ENCODE peak calls at places on chromosomes 7 and 10, in nine cellular contexts. One of them, this sample, is unnamed.

GRCh38 chr7:25025218-25025671 is 45.3 kb upstream of the OSBPL3 start:
- DNase-seq in activated T-cell treated with anti-CD3 and anti-CD28 coated beads for 1 hour: no peak
- DNase-seq in AG08395: peak; percentile 85
- DNase-seq in colonic mucosa: no peak
- DNase-seq in CD8-positive, alpha-beta memory T cell: no peak
- DNase-seq in renal cortical epithelial cell: peak; percentile 95
- DNase-seq in germinal center: no peak
- DNase-seq in lower lobe of right lung: no peak
- DNase-seq in hepatocyte: peak; percentile 72
- DNase-seq in this sample: no peak

GRCh38 chr10:114246679-114247305 is 7.7 kb downstream of the VWA2 start:
- DNase-seq in activated T-cell treated with anti-CD3 and anti-CD28 coated beads for 1 hour: no peak
- DNase-seq in hepatocyte: peak; percentile 32
- DNase-seq in renal cortical epithelial cell: peak; percentile 83
- DNase-seq in CD8-positive, alpha-beta memory T cell: no peak
- DNase-seq in AG08395: no peak
- DNase-seq in germinal center: no peak
- DNase-seq in colonic mucosa: no peak
- DNase-seq in lower lobe of right lung: no peak
- DNase-seq in this sample: no peak

GRCh38 chr10:43292745-43293676 is 26.1 kb upstream of the RASGEF1A start:
- DNase-seq in colonic mucosa: peak; percentile 56
- DNase-seq in activated T-cell treated with anti-CD3 and anti-CD28 coated beads for 1 hour: peak; percentile 32
- DNase-seq in hepatocyte: peak; percentile 74
- DNase-seq in AG08395: peak; percentile 67
- DNase-seq in CD8-positive, alpha-beta memory T cell: peak; percentile 17
- DNase-seq in renal cortical epithelial cell: peak; percentile 49
- DNase-seq in germinal center: peak; percentile 36
- DNase-seq in lower lobe of right lung: peak; percentile 63
- DNase-seq in this sample: no peak

GRCh38 chr7:78178319-78178718 is 379.7 kb downstream of the PHTF2 start:
- DNase-seq in renal cortical epithelial cell: peak; percentile 39
- DNase-seq in colonic mucosa: no peak
- DNase-seq in hepatocyte: no peak
- DNase-seq in CD8-positive, alpha-beta memory T cell: no peak
- DNase-seq in activated T-cell treated with anti-CD3 and anti-CD28 coated beads for 1 hour: no peak
- DNase-seq in germinal center: no peak
- DNase-seq in AG08395: no peak
- DNase-seq in lower lobe of right lung: no peak
- DNase-seq in this sample: no peak

GRCh38 chr10:123847686-123848432 is 43.7 kb downstream of the CPXM2 start:
- DNase-seq in renal cortical epithelial cell: no peak
- DNase-seq in hepatocyte: peak; percentile 33
- DNase-seq in germinal center: no peak
- DNase-seq in activated T-cell treated with anti-CD3 and anti-CD28 coated beads for 1 hour: no peak
- DNase-seq in AG08395: peak; percentile 72
- DNase-seq in colonic mucosa: no peak
- DNase-seq in lower lobe of right lung: no peak
- DNase-seq in CD8-positive, alpha-beta memory T cell: no peak
- DNase-seq in this sample: no peak

GRCh38 chr7:27576360-27576944 is 86.2 kb downstream of the HIBADH start:
- DNase-seq in colonic mucosa: no peak
- DNase-seq in germinal center: peak; percentile 17
- DNase-seq in lower lobe of right lung: no peak
- DNase-seq in renal cortical epithelial cell: peak; percentile 47
- DNase-seq in activated T-cell treated with anti-CD3 and anti-CD28 coated beads for 1 hour: no peak
- DNase-seq in AG08395: peak; percentile 38
- DNase-seq in CD8-positive, alpha-beta memory T cell: no peak
- DNase-seq in hepatocyte: peak; percentile 70
- DNase-seq in this sample: no peak

GRCh38 chr10:17116193-17116592 is 13.4 kb downstream of the CUBN start:
- DNase-seq in renal cortical epithelial cell: no peak
- DNase-seq in hepatocyte: no peak
- DNase-seq in germinal center: no peak
- DNase-seq in colonic mucosa: no peak
- DNase-seq in lower lobe of right lung: no peak
- DNase-seq in activated T-cell treated with anti-CD3 and anti-CD28 coated beads for 1 hour: no peak
- DNase-seq in CD8-positive, alpha-beta memory T cell: no peak
- DNase-seq in AG08395: no peak
- DNase-seq in this sample: no peak

GRCh38 chr10:3803295-3803883 is 18.4 kb upstream of the KLF6 start:
- DNase-seq in germinal center: no peak
- DNase-seq in lower lobe of right lung: no peak
- DNase-seq in renal cortical epithelial cell: peak; percentile 86
- DNase-seq in AG08395: no peak
- DNase-seq in colonic mucosa: no peak
- DNase-seq in CD8-positive, alpha-beta memory T cell: no peak
- DNase-seq in hepatocyte: peak; percentile 71
- DNase-seq in activated T-cell treated with anti-CD3 and anti-CD28 coated beads for 1 hour: no peak
- DNase-seq in this sample: no peak

GRCh38 chr7:14020339-14020900 is 31.0 kb upstream of the ETV1 start:
- DNase-seq in hepatocyte: no peak
- DNase-seq in lower lobe of right lung: no peak
- DNase-seq in colonic mucosa: no peak
- DNase-seq in germinal center: no peak
- DNase-seq in activated T-cell treated with anti-CD3 and anti-CD28 coated beads for 1 hour: no peak
- DNase-seq in renal cortical epithelial cell: peak; percentile 6
- DNase-seq in AG08395: no peak
- DNase-seq in CD8-positive, alpha-beta memory T cell: no peak
- DNase-seq in this sample: no peak

GRCh38 chr7:2635810-2636701 is 4.3 kb downstream of the TTYH3 start:
- DNase-seq in hepatocyte: peak; percentile 68
- DNase-seq in germinal center: no peak
- DNase-seq in CD8-positive, alpha-beta memory T cell: no peak
- DNase-seq in renal cortical epithelial cell: no peak
- DNase-seq in activated T-cell treated with anti-CD3 and anti-CD28 coated beads for 1 hour: no peak
- DNase-seq in lower lobe of right lung: peak; percentile 72
- DNase-seq in AG08395: no peak
- DNase-seq in colonic mucosa: no peak
- DNase-seq in this sample: no peak

GRCh38 chr7:75617634-75618234 is 121.0 kb downstream of the HIP1 start:
- DNase-seq in CD8-positive, alpha-beta memory T cell: peak; percentile 29
- DNase-seq in hepatocyte: no peak
- DNase-seq in renal cortical epithelial cell: peak; percentile 66
- DNase-seq in AG08395: no peak
- DNase-seq in germinal center: peak; percentile 58
- DNase-seq in lower lobe of right lung: peak; percentile 94
- DNase-seq in colonic mucosa: peak; percentile 34
- DNase-seq in activated T-cell treated with anti-CD3 and anti-CD28 coated beads for 1 hour: peak; percentile 23
- DNase-seq in this sample: no peak

GRCh38 chr7:157839226-157839625 is 502.4 kb downstream of the DNAJB6 start:
- DNase-seq in activated T-cell treated with anti-CD3 and anti-CD28 coated beads for 1 hour: no peak
- DNase-seq in germinal center: no peak
- DNase-seq in AG08395: no peak
- DNase-seq in CD8-positive, alpha-beta memory T cell: no peak
- DNase-seq in colonic mucosa: no peak
- DNase-seq in hepatocyte: no peak
- DNase-seq in renal cortical epithelial cell: no peak
- DNase-seq in lower lobe of right lung: no peak
- DNase-seq in this sample: no peak

GRCh38 chr7:17521437-17521836 is 223.0 kb downstream of the AHR start:
- DNase-seq in germinal center: no peak
- DNase-seq in AG08395: peak; percentile 35
- DNase-seq in lower lobe of right lung: no peak
- DNase-seq in colonic mucosa: no peak
- DNase-seq in renal cortical epithelial cell: peak; percentile 85
- DNase-seq in hepatocyte: no peak
- DNase-seq in CD8-positive, alpha-beta memory T cell: no peak
- DNase-seq in activated T-cell treated with anti-CD3 and anti-CD28 coated beads for 1 hour: no peak
- DNase-seq in this sample: no peak

GRCh38 chr7:108308913-108309312 is 147.3 kb downstream of the NRCAM start:
- DNase-seq in AG08395: no peak
- DNase-seq in lower lobe of right lung: no peak
- DNase-seq in colonic mucosa: no peak
- DNase-seq in renal cortical epithelial cell: peak; percentile 96
- DNase-seq in activated T-cell treated with anti-CD3 and anti-CD28 coated beads for 1 hour: no peak
- DNase-seq in hepatocyte: no peak
- DNase-seq in CD8-positive, alpha-beta memory T cell: no peak
- DNase-seq in germinal center: no peak
- DNase-seq in this sample: no peak

This sample was measured in mesenteric fat pad.